ENCODE peak calls at places on chromosomes 11 and 22, in six cellular contexts. G is CD8-positive, alpha-beta T cell; S is prostate gland; W is suprapubic skin; F is astrocyte of the spinal cord; D is stomach. P is an unnamed sample.

GRCh38 chr22:39462443-39463147 is 5.8 kb downstream of the MGAT3 start:
- DNase-seq in G (no peak), S (no peak), W (no peak), F (no peak), D (no peak), P (no peak)

GRCh38 chr22:50611341-50612060 is 10.9 kb downstream of the MAPK8IP2 start:
- DNase-seq in G (no peak), S (no peak), W (no peak), F (no peak), D (no peak), P (no peak)

GRCh38 chr11:46916669-46917108 is 1.7 kb downstream of the LRP4 start:
- DNase-seq in G (peak; percentile 17), S (peak; percentile 80), W (no peak), F (peak; percentile 68), D (peak; percentile 51), P (no peak)

GRCh38 chr22:47204002-47204979 is 441.8 kb downstream of the TBC1D22A start:
- DNase-seq in G (peak; percentile 9), S (no peak), W (peak; percentile 74), F (no peak), D (peak; percentile 22), P (no peak)

GRCh38 chr11:119416606-119417580 is 6.1 kb downstream of the THY1 start:
- DNase-seq in G (no peak), S (no peak), W (no peak), F (peak; percentile 32), D (no peak), P (no peak)

GRCh38 chr22:50473855-50474671 is 772 bp downstream of the SBF1 start:
- DNase-seq in G (peak; percentile 30), S (no peak), W (no peak), F (peak; percentile 49), D (peak; percentile 49), P (no peak)

GRCh38 chr11:130124096-130124495 is 35.5 kb upstream of the ST14 start:
- DNase-seq in G (no peak), S (no peak), W (no peak), F (peak; percentile 78), D (peak; percentile 44), P (no peak)

GRCh38 chr11:102476812-102477211 is 24.2 kb upstream of the TMEM123 start:
- DNase-seq in G (peak; percentile 21), S (peak; percentile 61), W (no peak), F (no peak), D (peak; percentile 83), P (peak; percentile 89)

GRCh38 chr22:25775501-25775900 is 33.5 kb downstream of the MYO18B start:
- DNase-seq in G (no peak), S (no peak), W (no peak), F (peak; percentile 20), D (no peak), P (no peak)

GRCh38 chr22:38213319-38214247 is 11.8 kb downstream of the MAFF start:
- DNase-seq in G (no peak), S (no peak), W (no peak), F (no peak), D (no peak), P (no peak)

GRCh38 chr22:23289851-23290724 is 109.8 kb downstream of the BCR start:
- DNase-seq in G (peak; percentile 54), S (no peak), W (no peak), F (peak; percentile 32), D (peak; percentile 67), P (no peak)

GRCh38 chr22:40363059-40363458 is 7.3 kb upstream of the SGSM3 start:
- DNase-seq in G (no peak), S (no peak), W (no peak), F (peak; percentile 67), D (no peak), P (no peak)

GRCh38 chr22:27110985-27111451 is 453.6 kb downstream of the MIAT start:
- DNase-seq in G (no peak), S (no peak), W (no peak), F (peak; percentile 74), D (no peak), P (no peak)

GRCh38 chr11:69943506-69943905 is 124.3 kb upstream of the FGF3 start:
- DNase-seq in G (no peak), S (no peak), W (no peak), F (no peak), D (no peak), P (no peak)

GRCh38 chr11:111429066-111429506 is 50.0 kb upstream of the POU2AF1 start:
- DNase-seq in G (peak; percentile 42), S (no peak), W (peak; percentile 87), F (peak; percentile 36), D (peak; percentile 73), P (no peak)

GRCh38 chr11:69437876-69438205 is 43.6 kb upstream of the LINC01488 start:
- DNase-seq in G (no peak), S (no peak), W (no peak), F (no peak), D (no peak), P (no peak)

GRCh38 chr11:65522640-65523322 is 2.1 kb upstream of the SCYL1 start:
- DNase-seq in G (no peak), S (no peak), W (no peak), F (no peak), D (no peak), P (no peak)

GRCh38 chr11:91932151-91932821 is 292.3 kb upstream of the FAT3 start:
- DNase-seq in G (no peak), S (no peak), W (no peak), F (peak; percentile 63), D (no peak), P (no peak)

GRCh38 chr11:59600636-59601035 is 14.9 kb downstream of the OSBP start:
- DNase-seq in G (no peak), S (no peak), W (no peak), F (no peak), D (no peak), P (no peak)

GRCh38 chr22:20155330-20156041 is 4.6 kb upstream of the CCDC188 start:
- DNase-seq in G (no peak), S (no peak), W (no peak), F (peak; percentile 59), D (peak; percentile 38), P (no peak)

GRCh38 chr22:32644252-32645100 is 157.0 kb upstream of the TIMP3 start:
- DNase-seq in G (peak; percentile 20), S (peak; percentile 89), W (peak; percentile 84), F (peak; percentile 33), D (peak; percentile 40), P (no peak)

DNA sequence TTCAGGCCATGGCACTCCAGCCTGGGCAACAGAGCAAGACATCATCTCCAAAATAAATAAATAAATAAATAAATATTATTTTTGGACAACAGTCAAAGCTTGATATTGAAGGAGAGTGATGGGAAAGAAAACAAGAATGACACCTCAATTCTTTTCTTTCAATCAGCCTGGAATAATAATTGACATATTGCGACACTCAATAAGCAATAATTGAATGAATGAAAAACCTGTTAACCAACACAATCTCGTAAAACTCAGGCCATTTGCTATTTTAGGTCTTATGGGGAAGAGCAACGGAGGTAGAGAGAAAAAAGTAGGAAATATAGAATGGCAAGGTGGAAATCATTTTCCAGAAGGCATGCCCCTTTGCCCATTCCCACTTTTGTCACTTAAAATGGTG is 10.5 kb upstream of the RBFOX2 start:
- DNase-seq in G (no peak), S (no peak), W (no peak), F (no peak), D (no peak), P (no peak)
- TF ChIP-seq CTCF in G (no peak), S (no peak), W (no peak), F (no peak), D (no peak), P (no peak)

GRCh38 chr11:100980156-100980555 is 149.5 kb downstream of the PGR start:
- DNase-seq in G (no peak), S (no peak), W (no peak), F (peak; percentile 19), D (no peak), P (peak; percentile 50)
- TF ChIP-seq CTCF in G (no peak), S (peak; percentile 12), W (no peak), F (peak; percentile 37), D (no peak), P (peak; percentile 77)

GRCh38 chr22:48820481-48821345 is 1007.0 kb downstream of the BRD1 start:
- DNase-seq in G (no peak), S (no peak), W (peak; percentile 62), F (no peak), D (no peak), P (no peak)

GRCh38 chr22:48821346-48822186 is 1006.1 kb downstream of the BRD1 start:
- DNase-seq in G (no peak), S (no peak), W (no peak), F (no peak), D (no peak), P (no peak)

GRCh38 chr22:48823941-48824340 is 1003.7 kb downstream of the BRD1 start:
- DNase-seq in G (no peak), S (no peak), W (no peak), F (no peak), D (no peak), P (no peak)

GRCh38 chr22:48824673-48825651 is 1002.7 kb downstream of the BRD1 start:
- DNase-seq in G (no peak), S (no peak), W (peak; percentile 69), F (no peak), D (no peak), P (no peak)

GRCh38 chr22:48822278-48823233 is 1005.1 kb downstream of the BRD1 start:
- DNase-seq in G (no peak), S (no peak), W (no peak), F (no peak), D (no peak), P (no peak)
- TF ChIP-seq CTCF in G (no peak), S (no peak), W (no peak), F (no peak), D (no peak), P (no peak)

GRCh38 chr11:13221722-13222121 is 55.9 kb upstream of the BMAL1 start:
- DNase-seq in G (no peak), S (no peak), W (no peak), F (no peak), D (no peak), P (no peak)
- TF ChIP-seq CTCF in G (no peak), S (no peak), W (no peak), F (no peak), D (no peak), P (no peak)

GRCh38 chr22:44335903-44336803 is 23.4 kb upstream of the SHISAL1 start:
- DNase-seq in G (no peak), S (no peak), W (no peak), F (no peak), D (peak; percentile 37), P (no peak)
- TF ChIP-seq CTCF in G (no peak), S (no peak), W (no peak), F (no peak), D (no peak), P (peak; percentile 25)

GRCh38 chr11:16191212-16191851 is 165.0 kb downstream of the SOX6 start:
- DNase-seq in G (no peak), S (no peak), W (no peak), F (no peak), D (no peak), P (no peak)
- TF ChIP-seq CTCF in G (no peak), S (no peak), W (no peak), F (no peak), D (no peak), P (peak; percentile 19)